ENCODE peak calls at places on chromosomes 7 and 10, in five cellular contexts. V is Jurkat, Clone E6-1; H is astrocyte of the spinal cord; F is GM04504; U is NCI-H2081. Q is an unnamed sample.

GRCh38 chr10:100182908-100183307 is 2.9 kb downstream of the ERLIN1 start:
- DNase-seq in V (no peak), H (no peak), F (no peak), U (no peak), Q (no peak)

GRCh38 chr7:5431485-5432118 is 8.0 kb upstream of the TNRC18 start:
- DNase-seq in U (no peak), V (no peak), H (no peak), F (no peak), Q (no peak)

GRCh38 chr10:73850863-73851461 is 23.4 kb downstream of the CAMK2G start:
- DNase-seq in H (peak), F (peak), U (no peak), V (no peak), Q (no peak)

GRCh38 chr7:151023211-151023610 is 1.1 kb downstream of the ATG9B start:
- DNase-seq in F (no peak), V (no peak), U (no peak), H (no peak), Q (no peak)

GRCh38 chr10:72687035-72687434 is 4.9 kb upstream of the MCU start:
- DNase-seq in U (no peak), V (no peak), F (no peak), H (no peak), Q (no peak)

GRCh38 chr10:96275685-96276418 is 4.5 kb upstream of the BLNK start:
- DNase-seq in V (no peak), F (no peak), H (no peak), U (no peak), Q (no peak)

GRCh38 chr7:116954443-116954838 is 1.1 kb downstream of the ST7 start:
- DNase-seq in H (peak), F (no peak), V (no peak), U (no peak), Q (no peak)

GRCh38 chr10:67549390-67549789 is 146.6 kb downstream of the CTNNA3 start:
- DNase-seq in H (peak), F (no peak), U (no peak), V (no peak), Q (no peak)

GRCh38 chr10:79127151-79127961 is 58.6 kb downstream of the ZMIZ1 start:
- DNase-seq in H (peak), F (no peak), V (no peak), U (no peak), Q (peak)

GRCh38 chr7:157276731-157277562 is 59.9 kb upstream of the DNAJB6 start:
- DNase-seq in U (peak), F (no peak), H (peak), V (no peak), Q (peak)

GRCh38 chr7:14389052-14389988 is 399.9 kb upstream of the ETV1 start:
- DNase-seq in F (no peak), U (peak), H (no peak), V (no peak), Q (no peak)

GRCh38 chr7:98784216-98784785 is 85.5 kb downstream of the TMEM130 start:
- DNase-seq in H (no peak), U (no peak), V (no peak), F (no peak), Q (peak)

GRCh38 chr7:1136841-1137516 is 23.0 kb downstream of the ZFAND2A start:
- DNase-seq in H (no peak), U (peak), F (no peak), V (no peak), Q (no peak)

GRCh38 chr10:50390302-50390701 is 139.0 kb upstream of the ASAH2 start:
- DNase-seq in U (no peak), V (no peak), F (no peak), H (no peak), Q (no peak)

GRCh38 chr10:3419719-3420495 is 247.3 kb upstream of the PITRM1 start:
- DNase-seq in H (no peak), U (no peak), F (no peak), V (no peak), Q (no peak)

GRCh38 chr10:24889636-24890035 is 62.8 kb downstream of the PRTFDC1 start:
- DNase-seq in U (no peak), F (no peak), V (no peak), H (no peak), Q (no peak)

GRCh38 chr7:135976312-135977019 is 693 bp downstream of the MTPN start:
- DNase-seq in F (no peak), V (no peak), H (no peak), U (peak), Q (no peak)

GRCh38 chr7:20216637-20217036 is 547 bp downstream of the MACC1 start:
- DNase-seq in V (no peak), F (no peak), H (no peak), U (no peak), Q (no peak)

GRCh38 chr7:7323352-7323751 is 141.0 kb downstream of the C1GALT1 start:
- DNase-seq in H (no peak), V (no peak), F (no peak), U (no peak), Q (peak)

GRCh38 chr10:110568055-110568735 is 700 bp downstream of the SMC3 start:
- DNase-seq in H (peak), V (peak), F (no peak), U (no peak), Q (peak)

GRCh38 chr7:137687556-137688280 is 159.1 kb downstream of the DGKI start:
- DNase-seq in F (no peak), V (no peak), H (peak), U (no peak), Q (no peak)

GRCh38 chr10:131814567-131815290 is 86.1 kb upstream of the PPP2R2D start:
- DNase-seq in V (no peak), F (no peak), U (no peak), H (no peak), Q (no peak)

GRCh38 chr10:113473851-113474250 is 79.0 kb upstream of the HABP2 start:
- DNase-seq in F (peak), U (no peak), V (no peak), H (no peak), Q (peak)

GRCh38 chr10:100847440-100847839 is 65.3 kb upstream of the SLF2 start:
- DNase-seq in H (no peak), F (no peak), U (no peak), V (no peak), Q (peak)

GRCh38 chr10:13633689-13634088 is 46.9 kb downstream of the PRPF18 start:
- DNase-seq in U (no peak), V (no peak), F (peak), H (peak), Q (no peak)

GRCh38 chr7:44977304-44977858 is 1.4 kb downstream of the MYO1G start:
- DNase-seq in U (no peak), V (no peak), F (no peak), H (no peak), Q (peak)

GRCh38 chr10:114279886-114280644 is 41.0 kb downstream of the VWA2 start:
- DNase-seq in F (no peak), U (no peak), V (no peak), H (no peak), Q (no peak)

GRCh38 chr7:54841772-54842707 is 83.0 kb upstream of the SEC61G start:
- DNase-seq in V (peak), H (peak), U (no peak), F (peak), Q (peak)

GRCh38 chr10:99845837-99846382 is 63.5 kb downstream of the ABCC2 start:
- DNase-seq in F (peak), U (peak), V (peak), H (peak), Q (peak)

GRCh38 chr10:31612082-31612481 is 293.1 kb downstream of the ZEB1 start:
- DNase-seq in V (no peak), F (no peak), U (no peak), H (no peak), Q (no peak)

GRCh38 chr7:155368894-155369600 is 71.4 kb downstream of the INSIG1 start:
- DNase-seq in V (no peak), F (no peak), U (no peak), H (no peak), Q (no peak)

GRCh38 chr7:47327306-47327697 is 254.6 kb downstream of the TNS3 start:
- DNase-seq in H (peak), U (no peak), F (no peak), V (no peak), Q (no peak)

GRCh38 chr7:95246935-95247370 is 77.4 kb downstream of the PON1 start:
- DNase-seq in F (peak), H (peak), U (peak), V (peak), Q (peak)

GRCh38 chr7:91634485-91635177 is 245.9 kb downstream of the MTERF1 start:
- DNase-seq in V (no peak), U (peak), H (no peak), F (no peak), Q (no peak)

GRCh38 chr7:154231732-154232131 is 179.5 kb downstream of the DPP6 start:
- DNase-seq in H (no peak), U (no peak), F (no peak), V (peak), Q (peak)

GRCh38 chr7:54394877-54395276 is 147.3 kb upstream of the VSTM2A start:
- DNase-seq in F (no peak), U (peak), V (no peak), H (no peak), Q (no peak)

GRCh38 chr10:27714349-27714748 is 31.3 kb downstream of the MKX start:
- DNase-seq in V (no peak), F (no peak), H (no peak), U (no peak), Q (no peak)

GRCh38 chr10:52313350-52314006 is 603 bp upstream of the DKK1 start:
- DNase-seq in F (no peak), V (no peak), U (no peak), H (peak), Q (no peak)